ENCODE peak calls at places on chromosome 9, in eight cellular contexts. W is AG09309, X is NB4, E is A549, K is K562, R is choroid plexus epithelial cell, C is left lung, J is heart left ventricle. Q is an unnamed sample.

GRCh38 chr9:83962165-83962564 is 17.9 kb downstream of the HNRNPK start:
- DNase-seq in W (peak; percentile 46), X (no peak), E (peak; percentile 70), K (no peak), R (no peak), C (no peak), J (no peak), Q (peak; percentile 53)

GRCh38 chr9:114652776-114653555 is 4.6 kb downstream of the TEX53 start:
- DNase-seq in W (no peak), X (no peak), E (no peak), K (no peak), R (peak; percentile 16), C (no peak), J (no peak), Q (no peak)

GRCh38 chr9:92706218-92706940 is 36.4 kb upstream of the IPPK start:
- DNase-seq in W (no peak), X (peak; percentile 58), E (peak; percentile 35), K (peak; percentile 29), R (peak; percentile 43), C (no peak), J (no peak), Q (peak; percentile 48)

GRCh38 chr9:115849679-115850412 is 303.7 kb upstream of the PAPPA start:
- DNase-seq in W (peak; percentile 4), X (no peak), E (no peak), K (no peak), R (no peak), C (peak; percentile 47), J (no peak), Q (no peak)

GRCh38 chr9:86175743-86176456 is 76.5 kb upstream of the GOLM1 start:
- DNase-seq in W (no peak), X (no peak), E (no peak), K (no peak), R (no peak), C (no peak), J (no peak), Q (no peak)

GRCh38 chr9:33161589-33162132 is 5.5 kb downstream of the B4GALT1 start:
- DNase-seq in W (no peak), X (no peak), E (peak; percentile 41), K (no peak), R (no peak), C (no peak), J (no peak), Q (peak; percentile 81)

GRCh38 chr9:95313010-95313498 is 4.5 kb downstream of the FANCC start:
- DNase-seq in W (no peak), X (peak; percentile 38), E (peak; percentile 92), K (no peak), R (peak; percentile 62), C (peak; percentile 77), J (peak; percentile 37), Q (peak; percentile 54)

GRCh38 chr9:110767559-110768063 is 99.0 kb downstream of the MUSK start:
- DNase-seq in W (no peak), X (no peak), E (no peak), K (no peak), R (peak; percentile 98), C (no peak), J (peak; percentile 24), Q (no peak)

GRCh38 chr9:72856985-72857631 is 95.7 kb downstream of the ALDH1A1 start:
- DNase-seq in W (peak; percentile 41), X (peak; percentile 47), E (peak; percentile 92), K (peak; percentile 11), R (peak; percentile 86), C (no peak), J (peak; percentile 18), Q (peak; percentile 33)

GRCh38 chr9:10701906-10702305 is 89.1 kb upstream of the PTPRD start:
- DNase-seq in W (no peak), X (no peak), E (no peak), K (no peak), R (no peak), C (no peak), J (no peak), Q (no peak)

GRCh38 chr9:124450931-124451661 is 845 bp downstream of the ADGRD2 start:
- DNase-seq in W (no peak), X (no peak), E (no peak), K (no peak), R (no peak), C (no peak), J (no peak), Q (no peak)

GRCh38 chr9:134422301-134422700 is 96.0 kb downstream of the RXRA start:
- DNase-seq in W (no peak), X (no peak), E (no peak), K (peak; percentile 56), R (no peak), C (peak; percentile 81), J (no peak), Q (peak; percentile 15)

GRCh38 chr9:98085955-98086354 is 29.4 kb downstream of the NANS start:
- DNase-seq in W (no peak), X (peak; percentile 36), E (peak; percentile 13), K (peak; percentile 45), R (no peak), C (no peak), J (no peak), Q (peak; percentile 94)

GRCh38 chr9:124662561-124662960 is 108.5 kb downstream of the NR6A1 start:
- DNase-seq in W (no peak), X (no peak), E (no peak), K (no peak), R (no peak), C (no peak), J (no peak), Q (no peak)

GRCh38 chr9:34197280-34197679 is 18.4 kb downstream of the UBAP1 start:
- DNase-seq in W (no peak), X (no peak), E (no peak), K (no peak), R (no peak), C (no peak), J (no peak), Q (no peak)

GRCh38 chr9:34318163-34318790 is 10.8 kb downstream of the KIF24 start:
- DNase-seq in W (no peak), X (no peak), E (no peak), K (no peak), R (no peak), C (no peak), J (no peak), Q (no peak)

GRCh38 chr9:84170521-84171141 is 169.9 kb downstream of the SLC28A3 start:
- DNase-seq in W (peak; percentile 91), X (no peak), E (peak; percentile 37), K (peak; percentile 7), R (peak; percentile 98), C (peak; percentile 52), J (peak; percentile 87), Q (peak; percentile 89)

GRCh38 chr9:25917593-25918426 is 239.6 kb upstream of the TUSC1 start:
- DNase-seq in W (no peak), X (no peak), E (no peak), K (no peak), R (no peak), C (no peak), J (no peak), Q (peak; percentile 23)

GRCh38 chr9:84228130-84228735 is 112.3 kb downstream of the SLC28A3 start:
- DNase-seq in W (no peak), X (no peak), E (no peak), K (no peak), R (no peak), C (no peak), J (no peak), Q (no peak)

GRCh38 chr9:1979815-1980367 is 35.3 kb upstream of the SMARCA2 start:
- DNase-seq in W (peak; percentile 85), X (peak; percentile 54), E (no peak), K (no peak), R (peak; percentile 29), C (no peak), J (no peak), Q (peak; percentile 52)

GRCh38 chr9:8806150-8806549 is 1006.6 kb upstream of the DMAC1 start:
- DNase-seq in W (no peak), X (no peak), E (no peak), K (no peak), R (no peak), C (no peak), J (no peak), Q (no peak)

GRCh38 chr9:137778336-137778735 is 99.2 kb upstream of the CACNA1B start:
- DNase-seq in W (no peak), X (no peak), E (no peak), K (no peak), R (no peak), C (no peak), J (no peak), Q (no peak)

GRCh38 chr9:122346478-122347347 is 24.1 kb upstream of the PTGS1 start:
- DNase-seq in W (no peak), X (no peak), E (no peak), K (no peak), R (peak; percentile 32), C (no peak), J (peak; percentile 72), Q (peak; percentile 26)

GRCh38 chr9:126612813-126613641 is 701 bp upstream of the LMX1B start:
- DNase-seq in W (no peak), X (no peak), E (no peak), K (no peak), R (no peak), C (no peak), J (no peak), Q (no peak)
- H3K4me3 ChIP-seq in W (no peak overlapping the region), X (no peak overlapping the region), E (peak overlapping the region; percentile 79), K (no peak overlapping the region), R (no peak overlapping the region), C (no peak overlapping the region), J (peak overlapping the region; percentile 39), Q (no peak overlapping the region)

GRCh38 chr9:16191691-16192402 is 639.0 kb downstream of the CCDC171 start:
- DNase-seq in W (peak; percentile 71), X (peak; percentile 83), E (peak; percentile 83), K (peak; percentile 22), R (peak; percentile 95), C (peak; percentile 66), J (peak; percentile 72), Q (peak; percentile 76)
- H3K4me3 ChIP-seq in W (no peak overlapping the region), X (no peak overlapping the region), E (no peak overlapping the region), K (no peak overlapping the region), R (no peak overlapping the region), C (no peak overlapping the region), J (no peak overlapping the region), Q (no peak overlapping the region)

DNA sequence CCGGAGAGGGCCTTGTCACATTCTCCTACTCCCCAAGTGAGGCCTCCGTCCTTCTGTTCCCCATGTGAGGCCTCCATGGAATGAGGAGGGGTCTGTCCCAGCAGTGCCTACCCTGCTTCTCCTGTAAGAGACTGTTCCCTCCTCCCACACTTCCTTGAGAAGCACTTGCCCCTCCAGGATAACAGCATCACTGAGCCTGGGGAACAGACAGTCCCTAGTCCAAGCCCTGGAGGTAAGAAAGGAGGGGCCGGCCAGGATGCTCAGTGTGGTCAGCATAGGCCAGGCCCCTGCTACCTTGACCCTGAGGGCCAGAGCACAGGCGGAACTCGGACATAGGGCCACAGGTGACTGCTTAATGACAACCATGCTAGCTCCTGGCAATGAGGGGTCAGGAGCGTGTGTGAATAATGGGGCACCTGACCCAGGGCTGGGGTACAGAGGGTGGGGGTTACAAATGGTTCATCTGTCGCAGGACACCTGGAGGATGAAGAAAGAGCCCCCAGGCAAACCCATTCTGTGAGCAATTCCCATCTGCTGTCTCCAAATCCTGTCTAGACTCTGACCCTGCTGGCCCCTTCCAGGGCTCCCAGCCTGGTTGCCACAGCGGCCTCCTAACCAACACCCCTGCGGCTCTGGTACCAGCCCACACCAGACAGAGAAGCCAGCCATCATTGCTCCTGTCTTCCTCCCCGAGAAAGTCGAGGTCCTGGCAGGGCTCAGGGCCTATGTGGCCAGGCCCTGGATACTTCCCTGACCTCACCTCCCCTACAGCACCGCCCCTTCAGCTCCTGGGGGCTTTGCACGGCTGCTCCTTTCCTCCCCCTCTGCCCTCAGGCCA is 20.3 kb downstream of the RALGDS start:
- DNase-seq in W (no peak), X (no peak), E (no peak), K (no peak), R (no peak), C (peak; percentile 27), J (no peak), Q (no peak)
- H3K4me3 ChIP-seq in W (no peak overlapping the region), X (no peak overlapping the region), E (no peak overlapping the region), K (no peak overlapping the region), R (no peak overlapping the region), C (no peak overlapping the region), J (no peak overlapping the region), Q (no peak overlapping the region)

GRCh38 chr9:130940023-130940549 is 1.0 kb upstream of the FIBCD1 start:
- DNase-seq in W (no peak), X (no peak), E (no peak), K (peak; percentile 62), R (no peak), C (no peak), J (no peak), Q (no peak)
- H3K4me3 ChIP-seq in W (no peak overlapping the region), X (no peak overlapping the region), E (peak overlapping the region; percentile 63), K (no peak overlapping the region), R (no peak overlapping the region), C (no peak overlapping the region), J (no peak overlapping the region), Q (no peak overlapping the region)